ENCODE peak calls at places on chromosomes 1 and 21, in eight cellular contexts. J, U, E, B, S, P, K and T are unnamed samples.

GRCh38 chr1:172002725-172003345 is 161.5 kb downstream of the DNM3 start:
- DNase-seq in J (peak), U (no peak), E (no peak), B (no peak), S (peak), P (peak), K (no peak), T (peak)

GRCh38 chr1:70420320-70420719 is 9.3 kb downstream of the CTH start:
- DNase-seq in J (no peak), U (no peak), E (no peak), B (no peak), S (no peak), P (no peak), K (no peak), T (no peak)

GRCh38 chr1:240732390-240732789 is 120.4 kb upstream of the GREM2 start:
- DNase-seq in J (peak), U (no peak), E (no peak), B (no peak), S (peak), P (peak), K (no peak), T (no peak)

GRCh38 chr1:44701141-44701573 is 26.6 kb downstream of the ARMH1 start:
- DNase-seq in J (no peak), U (no peak), E (no peak), B (no peak), S (peak), P (no peak), K (no peak), T (no peak)

GRCh38 chr1:177091036-177091435 is 73.5 kb downstream of the ASTN1 start:
- DNase-seq in J (no peak), U (no peak), E (no peak), B (no peak), S (peak), P (no peak), K (no peak), T (no peak)

GRCh38 chr1:211343607-211344334 is 17.1 kb downstream of the TRAF5 start:
- DNase-seq in J (no peak), U (no peak), E (no peak), B (no peak), S (no peak), P (no peak), K (no peak), T (no peak)

GRCh38 chr1:21318714-21319159 is 28.5 kb upstream of the ECE1 start:
- DNase-seq in J (no peak), U (no peak), E (no peak), B (peak), S (no peak), P (peak), K (no peak), T (no peak)

GRCh38 chr1:114322207-114322606 is 168.5 kb upstream of the SYT6 start:
- DNase-seq in J (no peak), U (no peak), E (no peak), B (no peak), S (no peak), P (no peak), K (no peak), T (no peak)

GRCh38 chr1:9391620-9392019 is 98.9 kb downstream of the SPSB1 start:
- DNase-seq in J (no peak), U (no peak), E (no peak), B (no peak), S (no peak), P (no peak), K (no peak), T (no peak)

GRCh38 chr21:32329331-32329730 is 30.7 kb downstream of the MRAP start:
- DNase-seq in J (no peak), U (no peak), E (no peak), B (no peak), S (no peak), P (peak), K (no peak), T (no peak)

GRCh38 chr1:37714226-37714625 is 21.9 kb downstream of the CDCA8 start:
- DNase-seq in J (no peak), U (no peak), E (no peak), B (no peak), S (no peak), P (no peak), K (no peak), T (no peak)

GRCh38 chr21:31305888-31306287 is 38.2 kb downstream of the TIAM1 start:
- DNase-seq in J (no peak), U (no peak), E (no peak), B (no peak), S (no peak), P (no peak), K (no peak), T (no peak)

GRCh38 chr1:232621050-232621449 is 8.9 kb downstream of the SIPA1L2 start:
- DNase-seq in J (no peak), U (no peak), E (no peak), B (no peak), S (no peak), P (no peak), K (no peak), T (no peak)

GRCh38 chr1:201937624-201938212 is 8.6 kb downstream of the LMOD1 start:
- DNase-seq in J (no peak), U (no peak), E (no peak), B (no peak), S (peak), P (peak), K (no peak), T (no peak)

GRCh38 chr1:94471271-94471670 is 53.1 kb downstream of the ABCD3 start:
- DNase-seq in J (no peak), U (no peak), E (no peak), B (no peak), S (no peak), P (no peak), K (no peak), T (no peak)

GRCh38 chr1:240468616-240469015 is 143.3 kb downstream of the GREM2 start:
- DNase-seq in J (no peak), U (no peak), E (no peak), B (no peak), S (no peak), P (peak), K (no peak), T (no peak)

GRCh38 chr1:84422909-84423308 is 24.6 kb downstream of the DNASE2B start:
- DNase-seq in J (no peak), U (no peak), E (no peak), B (no peak), S (peak), P (no peak), K (no peak), T (no peak)

GRCh38 chr1:42214447-42214871 is 49.9 kb upstream of the GUCA2A start:
- DNase-seq in J (no peak), U (no peak), E (no peak), B (no peak), S (peak), P (peak), K (no peak), T (no peak)

GRCh38 chr1:232263452-232263851 is 366.5 kb downstream of the SIPA1L2 start:
- DNase-seq in J (no peak), U (no peak), E (no peak), B (no peak), S (no peak), P (no peak), K (no peak), T (no peak)

GRCh38 chr1:207890136-207890738 is 20.7 kb downstream of the CD34 start:
- DNase-seq in J (no peak), U (peak), E (no peak), B (peak), S (peak), P (peak), K (no peak), T (no peak)

GRCh38 chr1:1157914-1158710 is 15.6 kb upstream of the TTLL10 start:
- DNase-seq in J (peak), U (peak), E (no peak), B (no peak), S (peak), P (peak), K (peak), T (no peak)

GRCh38 chr21:27571706-27572105 is 604.8 kb upstream of the ADAMTS5 start:
- DNase-seq in J (no peak), U (no peak), E (no peak), B (no peak), S (no peak), P (peak), K (no peak), T (no peak)

GRCh38 chr1:33387512-33388079 is 43.3 kb downstream of the PHC2 start:
- DNase-seq in J (no peak), U (no peak), E (no peak), B (no peak), S (peak), P (peak), K (no peak), T (no peak)

GRCh38 chr1:6183520-6183989 is 3.4 kb upstream of the CHD5 start:
- DNase-seq in J (no peak), U (no peak), E (no peak), B (no peak), S (peak), P (no peak), K (no peak), T (no peak)

GRCh38 chr1:150473659-150474058 is 13.6 kb upstream of the TARS2 start:
- DNase-seq in J (no peak), U (no peak), E (no peak), B (no peak), S (no peak), P (peak), K (no peak), T (no peak)

GRCh38 chr1:166032901-166033371 is 133.9 kb downstream of the FAM78B start:
- DNase-seq in J (no peak), U (no peak), E (no peak), B (no peak), S (no peak), P (no peak), K (no peak), T (no peak)

GRCh38 chr1:167713330-167714081 is 8.3 kb upstream of the MPZL1 start:
- DNase-seq in J (no peak), U (no peak), E (no peak), B (peak), S (no peak), P (peak), K (peak), T (no peak)